ENCODE peak calls at places on chromosomes 1 and 21, in eight cellular contexts. One of them, this sample, is unnamed.

GRCh38 chr1:223835754-223836153 is 10.0 kb downstream of the TP53BP2 start:
- DNase-seq in RWPE1: no peak
- DNase-seq in left cardiac atrium: no peak
- DNase-seq in NCI-H69: no peak
- DNase-seq in endothelial cell: no peak
- DNase-seq in Daoy: no peak
- DNase-seq in COR-L47: no peak
- DNase-seq in activated T-helper 1 cell treated with anti-CD3 and anti-CD28 coated beads, Interleukin-12 subunit alpha, Interleukin-12 subunit beta, Interleukin-2, Interleukin-4 antibody, amounts not matched to agents 30 ng/mL and 10 ng/mL and 1 ng/mL, durations not matched to agents 14 hours and 24 hours and 36 hours: no peak
- DNase-seq in this sample: no peak

GRCh38 chr1:101908980-101909379 is 87.7 kb downstream of the OLFM3 start:
- DNase-seq in Daoy: no peak
- DNase-seq in NCI-H69: peak
- DNase-seq in left cardiac atrium: no peak
- DNase-seq in RWPE1: no peak
- DNase-seq in COR-L47: no peak
- DNase-seq in activated T-helper 1 cell treated with anti-CD3 and anti-CD28 coated beads, Interleukin-12 subunit alpha, Interleukin-12 subunit beta, Interleukin-2, Interleukin-4 antibody, amounts not matched to agents 30 ng/mL and 10 ng/mL and 1 ng/mL, durations not matched to agents 14 hours and 24 hours and 36 hours: no peak
- DNase-seq in endothelial cell: no peak
- DNase-seq in this sample: no peak

GRCh38 chr1:229643996-229644748 is 18.1 kb downstream of the URB2 start:
- DNase-seq in NCI-H69: no peak
- DNase-seq in RWPE1: no peak
- DNase-seq in activated T-helper 1 cell treated with anti-CD3 and anti-CD28 coated beads, Interleukin-12 subunit alpha, Interleukin-12 subunit beta, Interleukin-2, Interleukin-4 antibody, amounts not matched to agents 30 ng/mL and 10 ng/mL and 1 ng/mL, durations not matched to agents 14 hours and 24 hours and 36 hours: no peak
- DNase-seq in Daoy: no peak
- DNase-seq in left cardiac atrium: no peak
- DNase-seq in COR-L47: no peak
- DNase-seq in endothelial cell: no peak
- DNase-seq in this sample: no peak

GRCh38 chr21:44778094-44778493 is 23.5 kb downstream of the UBE2G2 start:
- DNase-seq in Daoy: no peak
- DNase-seq in RWPE1: no peak
- DNase-seq in NCI-H69: peak
- DNase-seq in COR-L47: no peak
- DNase-seq in activated T-helper 1 cell treated with anti-CD3 and anti-CD28 coated beads, Interleukin-12 subunit alpha, Interleukin-12 subunit beta, Interleukin-2, Interleukin-4 antibody, amounts not matched to agents 30 ng/mL and 10 ng/mL and 1 ng/mL, durations not matched to agents 14 hours and 24 hours and 36 hours: no peak
- DNase-seq in endothelial cell: no peak
- DNase-seq in left cardiac atrium: no peak
- DNase-seq in this sample: no peak

GRCh38 chr1:25037174-25038074 is 107.3 kb upstream of the RUNX3 start:
- DNase-seq in endothelial cell: peak
- DNase-seq in NCI-H69: peak
- DNase-seq in RWPE1: peak
- DNase-seq in COR-L47: no peak
- DNase-seq in left cardiac atrium: no peak
- DNase-seq in Daoy: no peak
- DNase-seq in activated T-helper 1 cell treated with anti-CD3 and anti-CD28 coated beads, Interleukin-12 subunit alpha, Interleukin-12 subunit beta, Interleukin-2, Interleukin-4 antibody, amounts not matched to agents 30 ng/mL and 10 ng/mL and 1 ng/mL, durations not matched to agents 14 hours and 24 hours and 36 hours: peak
- DNase-seq in this sample: no peak

GRCh38 chr1:88683516-88683847 is 591 bp upstream of the PKN2 start:
- DNase-seq in Daoy: no peak
- DNase-seq in activated T-helper 1 cell treated with anti-CD3 and anti-CD28 coated beads, Interleukin-12 subunit alpha, Interleukin-12 subunit beta, Interleukin-2, Interleukin-4 antibody, amounts not matched to agents 30 ng/mL and 10 ng/mL and 1 ng/mL, durations not matched to agents 14 hours and 24 hours and 36 hours: no peak
- DNase-seq in endothelial cell: peak
- DNase-seq in RWPE1: peak
- DNase-seq in COR-L47: peak
- DNase-seq in NCI-H69: peak
- DNase-seq in left cardiac atrium: peak
- DNase-seq in this sample: no peak

GRCh38 chr1:228902781-228903572 is 167.7 kb downstream of the RHOU start:
- DNase-seq in left cardiac atrium: peak
- DNase-seq in COR-L47: peak
- DNase-seq in RWPE1: peak
- DNase-seq in activated T-helper 1 cell treated with anti-CD3 and anti-CD28 coated beads, Interleukin-12 subunit alpha, Interleukin-12 subunit beta, Interleukin-2, Interleukin-4 antibody, amounts not matched to agents 30 ng/mL and 10 ng/mL and 1 ng/mL, durations not matched to agents 14 hours and 24 hours and 36 hours: no peak
- DNase-seq in NCI-H69: peak
- DNase-seq in Daoy: peak
- DNase-seq in endothelial cell: no peak
- DNase-seq in this sample: no peak

GRCh38 chr1:205547932-205548827 is 43.7 kb downstream of the CDK18 start:
- DNase-seq in RWPE1: no peak
- DNase-seq in COR-L47: no peak
- DNase-seq in NCI-H69: no peak
- DNase-seq in endothelial cell: no peak
- DNase-seq in activated T-helper 1 cell treated with anti-CD3 and anti-CD28 coated beads, Interleukin-12 subunit alpha, Interleukin-12 subunit beta, Interleukin-2, Interleukin-4 antibody, amounts not matched to agents 30 ng/mL and 10 ng/mL and 1 ng/mL, durations not matched to agents 14 hours and 24 hours and 36 hours: no peak
- DNase-seq in Daoy: no peak
- DNase-seq in left cardiac atrium: no peak
- DNase-seq in this sample: no peak

GRCh38 chr1:214029796-214030195 is 42.0 kb downstream of the PROX1 start:
- DNase-seq in activated T-helper 1 cell treated with anti-CD3 and anti-CD28 coated beads, Interleukin-12 subunit alpha, Interleukin-12 subunit beta, Interleukin-2, Interleukin-4 antibody, amounts not matched to agents 30 ng/mL and 10 ng/mL and 1 ng/mL, durations not matched to agents 14 hours and 24 hours and 36 hours: no peak
- DNase-seq in RWPE1: no peak
- DNase-seq in endothelial cell: no peak
- DNase-seq in COR-L47: no peak
- DNase-seq in NCI-H69: no peak
- DNase-seq in left cardiac atrium: no peak
- DNase-seq in Daoy: no peak
- DNase-seq in this sample: no peak

GRCh38 chr1:90593312-90593711 is 123.8 kb downstream of the BARHL2 start:
- DNase-seq in endothelial cell: no peak
- DNase-seq in NCI-H69: no peak
- DNase-seq in COR-L47: no peak
- DNase-seq in activated T-helper 1 cell treated with anti-CD3 and anti-CD28 coated beads, Interleukin-12 subunit alpha, Interleukin-12 subunit beta, Interleukin-2, Interleukin-4 antibody, amounts not matched to agents 30 ng/mL and 10 ng/mL and 1 ng/mL, durations not matched to agents 14 hours and 24 hours and 36 hours: no peak
- DNase-seq in left cardiac atrium: no peak
- DNase-seq in Daoy: no peak
- DNase-seq in RWPE1: no peak
- DNase-seq in this sample: no peak

GRCh38 chr1:226976671-226977287 is 36.7 kb downstream of the COQ8A start:
- DNase-seq in RWPE1: no peak
- DNase-seq in endothelial cell: no peak
- DNase-seq in activated T-helper 1 cell treated with anti-CD3 and anti-CD28 coated beads, Interleukin-12 subunit alpha, Interleukin-12 subunit beta, Interleukin-2, Interleukin-4 antibody, amounts not matched to agents 30 ng/mL and 10 ng/mL and 1 ng/mL, durations not matched to agents 14 hours and 24 hours and 36 hours: no peak
- DNase-seq in left cardiac atrium: no peak
- DNase-seq in COR-L47: no peak
- DNase-seq in NCI-H69: peak
- DNase-seq in Daoy: no peak
- DNase-seq in this sample: no peak

GRCh38 chr1:45122724-45123123 is 83.7 kb downstream of the ZSWIM5 start:
- DNase-seq in COR-L47: no peak
- DNase-seq in activated T-helper 1 cell treated with anti-CD3 and anti-CD28 coated beads, Interleukin-12 subunit alpha, Interleukin-12 subunit beta, Interleukin-2, Interleukin-4 antibody, amounts not matched to agents 30 ng/mL and 10 ng/mL and 1 ng/mL, durations not matched to agents 14 hours and 24 hours and 36 hours: no peak
- DNase-seq in Daoy: no peak
- DNase-seq in RWPE1: no peak
- DNase-seq in endothelial cell: no peak
- DNase-seq in NCI-H69: no peak
- DNase-seq in left cardiac atrium: no peak
- DNase-seq in this sample: no peak

GRCh38 chr1:100734716-100735115 is 15.2 kb downstream of the VCAM1 start:
- DNase-seq in endothelial cell: no peak
- DNase-seq in COR-L47: no peak
- DNase-seq in Daoy: no peak
- DNase-seq in left cardiac atrium: no peak
- DNase-seq in RWPE1: no peak
- DNase-seq in NCI-H69: no peak
- DNase-seq in activated T-helper 1 cell treated with anti-CD3 and anti-CD28 coated beads, Interleukin-12 subunit alpha, Interleukin-12 subunit beta, Interleukin-2, Interleukin-4 antibody, amounts not matched to agents 30 ng/mL and 10 ng/mL and 1 ng/mL, durations not matched to agents 14 hours and 24 hours and 36 hours: no peak
- DNase-seq in this sample: no peak

GRCh38 chr1:3651011-3651938 is 1.0 kb upstream of the TP73 start:
- DNase-seq in endothelial cell: no peak
- DNase-seq in RWPE1: no peak
- DNase-seq in NCI-H69: no peak
- DNase-seq in COR-L47: no peak
- DNase-seq in activated T-helper 1 cell treated with anti-CD3 and anti-CD28 coated beads, Interleukin-12 subunit alpha, Interleukin-12 subunit beta, Interleukin-2, Interleukin-4 antibody, amounts not matched to agents 30 ng/mL and 10 ng/mL and 1 ng/mL, durations not matched to agents 14 hours and 24 hours and 36 hours: no peak
- DNase-seq in Daoy: peak
- DNase-seq in left cardiac atrium: no peak
- DNase-seq in this sample: no peak

GRCh38 chr21:44800103-44800502 is 1.5 kb downstream of the UBE2G2 start:
- DNase-seq in endothelial cell: peak
- DNase-seq in NCI-H69: peak
- DNase-seq in COR-L47: peak
- DNase-seq in Daoy: no peak
- DNase-seq in RWPE1: peak
- DNase-seq in activated T-helper 1 cell treated with anti-CD3 and anti-CD28 coated beads, Interleukin-12 subunit alpha, Interleukin-12 subunit beta, Interleukin-2, Interleukin-4 antibody, amounts not matched to agents 30 ng/mL and 10 ng/mL and 1 ng/mL, durations not matched to agents 14 hours and 24 hours and 36 hours: no peak
- DNase-seq in left cardiac atrium: no peak
- DNase-seq in this sample: no peak

GRCh38 chr21:33011462-33011861 is 14.3 kb upstream of the OLIG2 start:
- DNase-seq in activated T-helper 1 cell treated with anti-CD3 and anti-CD28 coated beads, Interleukin-12 subunit alpha, Interleukin-12 subunit beta, Interleukin-2, Interleukin-4 antibody, amounts not matched to agents 30 ng/mL and 10 ng/mL and 1 ng/mL, durations not matched to agents 14 hours and 24 hours and 36 hours: no peak
- DNase-seq in Daoy: peak
- DNase-seq in COR-L47: no peak
- DNase-seq in left cardiac atrium: no peak
- DNase-seq in endothelial cell: no peak
- DNase-seq in RWPE1: peak
- DNase-seq in NCI-H69: no peak
- DNase-seq in this sample: no peak